ENCODE peak calls at places on chromosomes 3 and 15, in four cellular contexts. B is spleen, U is fibroblast of the aortic adventitia, F is AG09309. H is an unnamed sample.

GRCh38 chr3:152030320-152030719 is 156.9 kb downstream of the SUCNR1 start:
- DNase-seq in F (no peak), B (no peak), U (no peak), H (no peak)

GRCh38 chr3:34511891-34512290 is 713.5 kb downstream of the PDCD6IP start:
- DNase-seq in U (no peak), B (no peak), F (no peak), H (no peak)

GRCh38 chr3:127454051-127454450 is 136.5 kb downstream of the TPRA1 start:
- DNase-seq in U (no peak), F (no peak), B (peak), H (no peak)

GRCh38 chr15:43966646-43967045 is 139.8 kb downstream of the WDR76 start:
- DNase-seq in F (no peak), B (no peak), U (peak), H (no peak)

GRCh38 chr3:69012111-69012835 is 1.2 kb downstream of the EOGT start:
- DNase-seq in B (no peak), F (peak), U (peak), H (no peak)

GRCh38 chr15:68304611-68305337 is 27.2 kb downstream of the FEM1B start:
- DNase-seq in B (peak), F (no peak), U (no peak), H (no peak)

GRCh38 chr3:8837172-8837571 is 67.8 kb upstream of the OXTR start:
- DNase-seq in F (no peak), U (peak), B (no peak), H (no peak)

GRCh38 chr15:88073386-88073681 is 183.2 kb downstream of the NTRK3 start:
- DNase-seq in F (no peak), B (no peak), U (no peak), H (no peak)

GRCh38 chr15:28993720-28994053 is 107.9 kb downstream of the APBA2 start:
- DNase-seq in F (no peak), B (no peak), U (no peak), H (no peak)

GRCh38 chr3:110526732-110527727 is 544.6 kb upstream of the NECTIN3 start:
- DNase-seq in B (no peak), F (peak), U (peak), H (no peak)

GRCh38 chr3:188455748-188456147 is 301.8 kb downstream of the LPP start:
- DNase-seq in F (no peak), B (no peak), U (no peak), H (no peak)
- TF ChIP-seq CTCF in F (no peak), B (no peak), U (no peak), H (no peak)

GRCh38 chr15:64211696-64212095 is 48.9 kb upstream of the PPIB start:
- DNase-seq in B (no peak), U (no peak), F (no peak), H (no peak)

GRCh38 chr15:64213646-64214045 is 50.8 kb upstream of the PPIB start:
- DNase-seq in B (no peak), F (no peak), U (no peak), H (no peak)

GRCh38 chr15:64222573-64223361 is 59.9 kb upstream of the PPIB start:
- DNase-seq in U (no peak), F (no peak), B (no peak), H (no peak)

GRCh38 chr15:64216161-64216560 is 53.3 kb upstream of the PPIB start:
- DNase-seq in U (no peak), B (no peak), F (no peak), H (no peak)

GRCh38 chr15:64216722-64217428 is 54.1 kb upstream of the PPIB start:
- DNase-seq in F (no peak), B (no peak), U (peak), H (no peak)
- TF ChIP-seq CTCF in F (no peak), B (no peak), U (no peak), H (no peak)

GRCh38 chr3:197365621-197366020 is 67.2 kb upstream of the DLG1 start:
- DNase-seq in B (no peak), U (no peak), F (no peak), H (no peak)

GRCh38 chr3:197368330-197368729 is 69.9 kb upstream of the DLG1 start:
- DNase-seq in B (no peak), U (no peak), F (no peak), H (no peak)

GRCh38 chr3:197367081-197367780 is 68.8 kb upstream of the DLG1 start:
- DNase-seq in B (peak), U (no peak), F (no peak), H (no peak)

GRCh38 chr3:197364410-197365071 is 66.1 kb upstream of the DLG1 start:
- DNase-seq in U (no peak), F (no peak), B (no peak), H (no peak)

GRCh38 chr3:197366301-197367044 is 68.1 kb upstream of the DLG1 start:
- DNase-seq in U (peak), B (peak), F (no peak), H (no peak)
- TF ChIP-seq CTCF in U (no peak), B (no peak), F (no peak), H (no peak)

DNA sequence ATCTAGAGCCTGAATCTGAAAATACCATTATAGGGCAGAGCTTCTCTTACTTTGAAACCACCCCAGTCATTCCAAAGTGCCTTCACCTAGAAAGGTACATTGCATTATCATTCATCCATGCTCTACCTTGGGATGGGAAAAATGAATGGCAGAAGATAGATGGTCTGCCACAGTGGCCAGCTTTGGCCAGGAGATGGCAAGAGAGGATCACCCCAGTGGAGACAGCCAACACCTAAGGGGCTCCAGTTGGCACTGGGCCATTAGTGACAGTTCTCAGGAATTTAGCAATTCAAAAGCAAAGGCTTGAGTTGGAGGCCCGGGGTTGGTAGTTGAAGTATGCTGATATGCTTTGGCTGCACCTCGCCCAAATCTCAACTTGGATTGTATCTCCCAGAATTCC is 253.6 kb upstream of the MRPL3 start:
- DNase-seq in B (no peak), F (no peak), U (no peak), H (no peak)
- TF ChIP-seq CTCF in B (no peak), F (no peak), U (no peak), H (no peak)